ENCODE peak calls at places on chromosome 13, in ten cellular contexts. One of them, this sample, is unnamed.

GRCh38 chr13:99218969-99219368 is 18.3 kb downstream of the UBAC2 start:
- DNase-seq in heart right ventricle: no peak
- DNase-seq in uterus: no peak
- DNase-seq in breast epithelium: no peak
- DNase-seq in SJSA1: peak; percentile 55
- DNase-seq in IMR-90: no peak
- DNase-seq in MM.1S: no peak
- DNase-seq in DND-41: peak; percentile 62
- DNase-seq in astrocyte: no peak
- DNase-seq in body of pancreas: no peak
- DNase-seq in this sample: no peak

GRCh38 chr13:31880849-31881494 is 141.6 kb downstream of the RXFP2 start:
- DNase-seq in heart right ventricle: no peak
- DNase-seq in uterus: no peak
- DNase-seq in breast epithelium: no peak
- DNase-seq in SJSA1: no peak
- DNase-seq in IMR-90: no peak
- DNase-seq in MM.1S: peak; percentile 16
- DNase-seq in DND-41: no peak
- DNase-seq in astrocyte: no peak
- DNase-seq in body of pancreas: no peak
- DNase-seq in this sample: no peak

GRCh38 chr13:66528139-66528538 is 702.0 kb downstream of the PCDH9 start:
- DNase-seq in heart right ventricle: no peak
- DNase-seq in uterus: no peak
- DNase-seq in breast epithelium: no peak
- DNase-seq in SJSA1: no peak
- DNase-seq in IMR-90: no peak
- DNase-seq in MM.1S: no peak
- DNase-seq in DND-41: no peak
- DNase-seq in astrocyte: no peak
- DNase-seq in body of pancreas: no peak
- DNase-seq in this sample: no peak

GRCh38 chr13:102948006-102948405 is 102.2 kb downstream of the ERCC5 start:
- DNase-seq in heart right ventricle: no peak
- DNase-seq in uterus: no peak
- DNase-seq in breast epithelium: no peak
- DNase-seq in SJSA1: no peak
- DNase-seq in IMR-90: no peak
- DNase-seq in MM.1S: no peak
- DNase-seq in DND-41: no peak
- DNase-seq in astrocyte: no peak
- DNase-seq in body of pancreas: peak; percentile 3
- DNase-seq in this sample: peak; percentile 78

GRCh38 chr13:66534561-66534960 is 695.6 kb downstream of the PCDH9 start:
- DNase-seq in heart right ventricle: no peak
- DNase-seq in uterus: no peak
- DNase-seq in breast epithelium: no peak
- DNase-seq in SJSA1: no peak
- DNase-seq in IMR-90: peak; percentile 80
- DNase-seq in MM.1S: no peak
- DNase-seq in DND-41: no peak
- DNase-seq in astrocyte: peak; percentile 27
- DNase-seq in body of pancreas: no peak
- DNase-seq in this sample: no peak

GRCh38 chr13:37109080-37109678 is 3.7 kb upstream of the CSNK1A1L start:
- DNase-seq in heart right ventricle: no peak
- DNase-seq in uterus: no peak
- DNase-seq in breast epithelium: no peak
- DNase-seq in SJSA1: no peak
- DNase-seq in IMR-90: peak; percentile 62
- DNase-seq in MM.1S: no peak
- DNase-seq in DND-41: no peak
- DNase-seq in astrocyte: peak; percentile 21
- DNase-seq in body of pancreas: no peak
- DNase-seq in this sample: no peak

GRCh38 chr13:76723551-76724232 is 162.5 kb downstream of the KCTD12 start:
- DNase-seq in heart right ventricle: no peak
- DNase-seq in uterus: no peak
- DNase-seq in breast epithelium: no peak
- DNase-seq in SJSA1: peak; percentile 83
- DNase-seq in IMR-90: peak; percentile 89
- DNase-seq in MM.1S: no peak
- DNase-seq in DND-41: peak; percentile 17
- DNase-seq in astrocyte: peak; percentile 87
- DNase-seq in body of pancreas: peak; percentile 35
- DNase-seq in this sample: no peak

GRCh38 chr13:49956131-49956530 is 20.0 kb upstream of the SPRYD7 start:
- DNase-seq in heart right ventricle: no peak
- DNase-seq in uterus: no peak
- DNase-seq in breast epithelium: no peak
- DNase-seq in SJSA1: no peak
- DNase-seq in IMR-90: no peak
- DNase-seq in MM.1S: no peak
- DNase-seq in DND-41: no peak
- DNase-seq in astrocyte: no peak
- DNase-seq in body of pancreas: no peak
- DNase-seq in this sample: no peak

GRCh38 chr13:39397221-39397620 is 205.8 kb downstream of the LHFPL6 start:
- DNase-seq in heart right ventricle: no peak
- DNase-seq in uterus: no peak
- DNase-seq in breast epithelium: no peak
- DNase-seq in SJSA1: no peak
- DNase-seq in IMR-90: no peak
- DNase-seq in MM.1S: no peak
- DNase-seq in DND-41: no peak
- DNase-seq in astrocyte: no peak
- DNase-seq in body of pancreas: no peak
- DNase-seq in this sample: no peak

GRCh38 chr13:44873486-44873885 is 115.8 kb downstream of the NUFIP1 start:
- DNase-seq in heart right ventricle: no peak
- DNase-seq in uterus: no peak
- DNase-seq in breast epithelium: no peak
- DNase-seq in SJSA1: no peak
- DNase-seq in IMR-90: no peak
- DNase-seq in MM.1S: no peak
- DNase-seq in DND-41: no peak
- DNase-seq in astrocyte: peak; percentile 57
- DNase-seq in body of pancreas: peak; percentile 79
- DNase-seq in this sample: no peak

GRCh38 chr13:74443623-74444022 is 309.4 kb upstream of the KLF12 start:
- DNase-seq in heart right ventricle: no peak
- DNase-seq in uterus: no peak
- DNase-seq in breast epithelium: no peak
- DNase-seq in SJSA1: no peak
- DNase-seq in IMR-90: peak; percentile 85
- DNase-seq in MM.1S: no peak
- DNase-seq in DND-41: no peak
- DNase-seq in astrocyte: peak; percentile 87
- DNase-seq in body of pancreas: no peak
- DNase-seq in this sample: no peak

GRCh38 chr13:42333613-42334328 is 61.8 kb downstream of the AKAP11 start:
- DNase-seq in heart right ventricle: no peak
- DNase-seq in uterus: no peak
- DNase-seq in breast epithelium: no peak
- DNase-seq in SJSA1: no peak
- DNase-seq in IMR-90: peak; percentile 22
- DNase-seq in MM.1S: peak; percentile 54
- DNase-seq in DND-41: no peak
- DNase-seq in astrocyte: peak; percentile 10
- DNase-seq in body of pancreas: no peak
- DNase-seq in this sample: no peak

GRCh38 chr13:39209731-39210633 is 171.7 kb downstream of the NHLRC3 start:
- DNase-seq in heart right ventricle: no peak
- DNase-seq in uterus: peak; percentile 31
- DNase-seq in breast epithelium: no peak
- DNase-seq in SJSA1: no peak
- DNase-seq in IMR-90: peak; percentile 11
- DNase-seq in MM.1S: no peak
- DNase-seq in DND-41: no peak
- DNase-seq in astrocyte: no peak
- DNase-seq in body of pancreas: no peak
- DNase-seq in this sample: no peak

GRCh38 chr13:24627090-24627714 is 53.0 kb upstream of the ATP12A start:
- DNase-seq in heart right ventricle: no peak
- DNase-seq in uterus: no peak
- DNase-seq in breast epithelium: no peak
- DNase-seq in SJSA1: no peak
- DNase-seq in IMR-90: no peak
- DNase-seq in MM.1S: no peak
- DNase-seq in DND-41: no peak
- DNase-seq in astrocyte: no peak
- DNase-seq in body of pancreas: peak; percentile 26
- DNase-seq in this sample: no peak

GRCh38 chr13:30047154-30047874 is 196.9 kb upstream of the UBL3 start:
- DNase-seq in heart right ventricle: no peak
- DNase-seq in uterus: no peak
- DNase-seq in breast epithelium: no peak
- DNase-seq in SJSA1: no peak
- DNase-seq in IMR-90: peak; percentile 11
- DNase-seq in MM.1S: peak; percentile 61
- DNase-seq in DND-41: peak; percentile 48
- DNase-seq in astrocyte: peak; percentile 73
- DNase-seq in body of pancreas: no peak
- DNase-seq in this sample: no peak

GRCh38 chr13:73179906-73180305 is 121.1 kb downstream of the KLF5 start:
- DNase-seq in heart right ventricle: no peak
- DNase-seq in uterus: no peak
- DNase-seq in breast epithelium: no peak
- DNase-seq in SJSA1: no peak
- DNase-seq in IMR-90: peak; percentile 80
- DNase-seq in MM.1S: no peak
- DNase-seq in DND-41: no peak
- DNase-seq in astrocyte: no peak
- DNase-seq in body of pancreas: no peak
- DNase-seq in this sample: no peak

DNA sequence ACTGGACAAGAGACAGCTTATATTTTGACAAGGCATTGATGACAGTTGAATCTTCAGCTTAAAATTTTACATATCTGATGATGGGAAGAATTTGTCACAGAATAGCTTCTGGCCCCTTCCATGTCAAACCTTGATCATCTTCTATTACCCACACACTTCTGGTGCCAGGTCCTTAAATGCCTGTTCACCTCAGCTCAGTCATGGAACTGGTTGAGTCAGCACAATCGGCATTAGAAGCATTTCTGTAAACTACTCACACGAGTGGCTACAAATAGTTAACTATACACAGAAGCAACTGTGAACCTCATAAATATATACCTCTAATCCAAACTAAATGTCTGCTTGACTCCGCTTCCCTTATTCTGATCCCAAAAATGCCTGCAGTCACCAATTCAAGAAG is 161.2 kb downstream of the FOXO1 start:
- DNase-seq in heart right ventricle: no peak
- DNase-seq in uterus: no peak
- DNase-seq in breast epithelium: no peak
- DNase-seq in SJSA1: no peak
- DNase-seq in IMR-90: no peak
- DNase-seq in MM.1S: no peak
- DNase-seq in DND-41: no peak
- DNase-seq in astrocyte: peak; percentile 73
- DNase-seq in body of pancreas: no peak
- DNase-seq in this sample: no peak
- H3K27ac ChIP-seq in heart right ventricle: no peak overlapping the region
- H3K27ac ChIP-seq in uterus: no peak overlapping the region
- H3K27ac ChIP-seq in breast epithelium: no peak overlapping the region
- H3K27ac ChIP-seq in SJSA1: peak overlapping the region; percentile 84
- H3K27ac ChIP-seq in IMR-90: no peak overlapping the region
- H3K27ac ChIP-seq in MM.1S: no peak overlapping the region
- H3K27ac ChIP-seq in DND-41: no peak overlapping the region
- H3K27ac ChIP-seq in astrocyte: no peak overlapping the region
- H3K27ac ChIP-seq in body of pancreas: no peak overlapping the region
- H3K27ac ChIP-seq in this sample: no peak overlapping the region

GRCh38 chr13:48828962-48829405 is 146.7 kb upstream of the FNDC3A start:
- DNase-seq in heart right ventricle: no peak
- DNase-seq in uterus: no peak
- DNase-seq in breast epithelium: no peak
- DNase-seq in SJSA1: no peak
- DNase-seq in IMR-90: peak; percentile 32
- DNase-seq in MM.1S: no peak
- DNase-seq in DND-41: no peak
- DNase-seq in astrocyte: peak; percentile 54
- DNase-seq in body of pancreas: peak; percentile 25
- DNase-seq in this sample: no peak
- H3K27ac ChIP-seq in heart right ventricle: no peak overlapping the region
- H3K27ac ChIP-seq in uterus: no peak overlapping the region
- H3K27ac ChIP-seq in breast epithelium: no peak overlapping the region
- H3K27ac ChIP-seq in SJSA1: no peak overlapping the region
- H3K27ac ChIP-seq in IMR-90: no peak overlapping the region
- H3K27ac ChIP-seq in MM.1S: no peak overlapping the region
- H3K27ac ChIP-seq in DND-41: no peak overlapping the region
- H3K27ac ChIP-seq in astrocyte: no peak overlapping the region
- H3K27ac ChIP-seq in body of pancreas: no peak overlapping the region
- H3K27ac ChIP-seq in this sample: no peak overlapping the region

DNA sequence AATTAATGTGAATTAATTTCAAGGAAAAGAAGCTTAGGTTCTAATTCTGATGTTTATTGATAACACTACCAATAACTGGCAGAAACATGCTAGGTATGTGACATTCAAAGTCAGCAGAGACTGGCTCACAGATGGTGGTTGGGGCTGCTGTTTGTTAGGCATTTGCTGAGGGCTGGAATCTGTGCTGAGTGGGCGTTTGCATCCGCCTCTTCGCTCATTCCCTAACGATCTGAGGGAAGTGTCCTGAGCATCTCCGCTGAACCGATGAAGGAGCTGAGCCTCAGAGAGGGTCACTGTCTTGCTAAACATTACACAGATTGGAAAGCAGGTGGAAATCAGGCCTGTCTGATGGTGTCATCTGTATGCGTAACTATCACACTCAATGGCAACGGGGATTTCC is 338.8 kb downstream of the TEX29 start:
- DNase-seq in heart right ventricle: no peak
- DNase-seq in uterus: no peak
- DNase-seq in breast epithelium: no peak
- DNase-seq in SJSA1: peak; percentile 36
- DNase-seq in IMR-90: no peak
- DNase-seq in MM.1S: no peak
- DNase-seq in DND-41: no peak
- DNase-seq in astrocyte: no peak
- DNase-seq in body of pancreas: no peak
- DNase-seq in this sample: no peak
- H3K27ac ChIP-seq in heart right ventricle: no peak overlapping the region
- H3K27ac ChIP-seq in uterus: no peak overlapping the region
- H3K27ac ChIP-seq in breast epithelium: no peak overlapping the region
- H3K27ac ChIP-seq in SJSA1: no peak overlapping the region
- H3K27ac ChIP-seq in IMR-90: no peak overlapping the region
- H3K27ac ChIP-seq in MM.1S: no peak overlapping the region
- H3K27ac ChIP-seq in DND-41: no peak overlapping the region
- H3K27ac ChIP-seq in astrocyte: no peak overlapping the region
- H3K27ac ChIP-seq in body of pancreas: no peak overlapping the region
- H3K27ac ChIP-seq in this sample: no peak overlapping the region

DNA sequence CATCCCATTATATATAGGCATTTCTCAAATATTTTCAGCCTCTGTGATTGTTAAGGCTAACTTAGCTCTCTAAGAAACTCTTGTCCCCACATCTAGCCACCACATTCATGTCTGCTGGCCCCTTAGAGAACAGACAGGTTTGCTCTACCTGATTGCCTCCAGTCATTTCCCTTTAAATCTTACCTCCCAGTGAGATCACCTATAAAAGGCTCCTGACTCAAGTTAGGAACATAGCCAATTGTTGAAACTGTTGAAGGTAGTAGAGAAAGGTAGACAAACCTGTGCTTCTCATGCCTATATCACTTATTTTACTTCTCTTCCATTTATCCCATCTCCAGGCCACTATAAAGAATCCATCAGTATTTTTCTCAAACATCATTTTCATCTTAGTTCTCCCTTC is 771.4 kb downstream of the DIAPH3 start:
- DNase-seq in heart right ventricle: no peak
- DNase-seq in uterus: no peak
- DNase-seq in breast epithelium: no peak
- DNase-seq in SJSA1: no peak
- DNase-seq in IMR-90: no peak
- DNase-seq in MM.1S: no peak
- DNase-seq in DND-41: no peak
- DNase-seq in astrocyte: no peak
- DNase-seq in body of pancreas: no peak
- DNase-seq in this sample: no peak
- H3K27ac ChIP-seq in heart right ventricle: peak overlapping the region; percentile 2
- H3K27ac ChIP-seq in uterus: no peak overlapping the region
- H3K27ac ChIP-seq in breast epithelium: no peak overlapping the region
- H3K27ac ChIP-seq in SJSA1: no peak overlapping the region
- H3K27ac ChIP-seq in IMR-90: no peak overlapping the region
- H3K27ac ChIP-seq in MM.1S: no peak overlapping the region
- H3K27ac ChIP-seq in DND-41: peak overlapping the region; percentile 70
- H3K27ac ChIP-seq in astrocyte: no peak overlapping the region
- H3K27ac ChIP-seq in body of pancreas: no peak overlapping the region
- H3K27ac ChIP-seq in this sample: no peak overlapping the region